ENCODE peak calls at places on chromosome 15, in four cellular contexts. R is GM23338, A is SK-N-SH, W is HCT116. N is an unnamed sample.

GRCh38 chr15:62809106-62809967 is 233.2 kb upstream of the TPM1 start:
- DNase-seq in R (no peak), A (peak; percentile 66), W (no peak), N (no peak)

GRCh38 chr15:41013698-41014414 is 60.6 kb downstream of the CHAC1 start:
- DNase-seq in W (no peak), A (no peak), R (no peak), N (no peak)

GRCh38 chr15:57171414-57171813 is 204.9 kb upstream of the CGNL1 start:
- DNase-seq in A (peak; percentile 8), W (no peak), R (no peak), N (no peak)

GRCh38 chr15:22231603-22232002 is 151.3 kb downstream of the OR4M2 start:
- DNase-seq in R (no peak), A (no peak), W (no peak), N (no peak)

GRCh38 chr15:68687136-68687735 is 108.4 kb downstream of the CORO2B start:
- DNase-seq in W (no peak), A (no peak), R (no peak), N (no peak)

GRCh38 chr15:71443538-71443937 is 328.3 kb downstream of the THSD4 start:
- DNase-seq in R (peak; percentile 78), W (no peak), A (peak; percentile 42), N (peak; percentile 71)

GRCh38 chr15:36334059-36334458 is 245.4 kb upstream of the CDIN1 start:
- DNase-seq in A (no peak), R (no peak), W (no peak), N (no peak)

GRCh38 chr15:29101491-29101890 is 168.1 kb downstream of the NSMCE3 start:
- DNase-seq in A (no peak), R (no peak), W (no peak), N (no peak)

GRCh38 chr15:48332642-48333034 is 1.4 kb downstream of the DUT start:
- DNase-seq in R (peak; percentile 27), A (no peak), W (no peak), N (no peak)

GRCh38 chr15:52790166-52790708 is at the start of gene ONECUT1:
- DNase-seq in A (peak; percentile 92), R (peak; percentile 79), W (no peak), N (peak; percentile 86)

GRCh38 chr15:74892313-74892712 is 2.5 kb downstream of the MPI start:
- DNase-seq in R (no peak), W (no peak), A (no peak), N (no peak)

GRCh38 chr15:70772402-70772801 is 9.0 kb upstream of the UACA start:
- DNase-seq in R (no peak), A (no peak), W (no peak), N (no peak)

GRCh38 chr15:58221591-58222241 is 83.5 kb downstream of the AQP9 start:
- DNase-seq in A (peak; percentile 54), R (peak; percentile 43), W (peak; percentile 36), N (no peak)

GRCh38 chr15:58223432-58223831 is 85.3 kb downstream of the AQP9 start:
- DNase-seq in R (no peak), A (no peak), W (no peak), N (no peak)

GRCh38 chr15:58227706-58228543 is 89.7 kb downstream of the AQP9 start:
- DNase-seq in W (peak; percentile 78), A (peak; percentile 62), R (peak; percentile 86), N (peak; percentile 83)

GRCh38 chr15:58224068-58224467 is 85.9 kb downstream of the AQP9 start:
- DNase-seq in A (peak; percentile 48), W (no peak), R (no peak), N (no peak)

DNA sequence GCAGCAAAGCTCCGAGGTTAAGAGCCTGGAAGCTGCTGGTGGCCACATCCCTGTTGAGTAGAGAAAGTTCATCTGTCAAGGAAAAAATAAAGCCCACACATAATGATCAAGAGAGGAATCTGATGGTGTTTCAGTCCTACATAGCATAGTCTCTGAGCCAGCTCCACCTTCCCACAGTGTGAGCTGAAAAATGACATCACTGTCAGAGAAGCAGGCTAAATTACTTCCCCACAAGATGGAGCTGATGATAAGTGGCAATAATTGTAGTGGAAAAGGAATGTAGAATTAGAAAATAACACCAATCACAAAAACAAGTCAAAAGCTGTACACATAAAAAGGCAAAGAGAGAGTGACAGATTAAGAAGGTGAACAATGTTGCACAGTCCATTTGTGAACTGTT is 84.5 kb downstream of the AQP9 start:
- DNase-seq in W (no peak), R (no peak), A (no peak), N (no peak)
- TF ChIP-seq CTCF in W (no peak), R (no peak), A (no peak), N (no peak)

GRCh38 chr15:67124911-67125588 is 59.6 kb downstream of the SMAD3 start:
- DNase-seq in R (no peak), A (no peak), W (peak; percentile 88), N (no peak)
- TF ChIP-seq EZH2phosphoT487 in R (no peak), A (no peak), W (no peak), N (no peak)

GRCh38 chr15:77016321-77016695 is 21.4 kb downstream of the PSTPIP1 start:
- DNase-seq in W (no peak), R (no peak), A (no peak), N (no peak)
- H3K4me1 ChIP-seq in W (peaks cover 8% of the 10 kb centered on the region), R (no peaks in the 10 kb centered on the region), A (peaks cover 1% of the 10 kb centered on the region), N (no peaks in the 10 kb centered on the region)

GRCh38 chr15:31366169-31366734 is 39.6 kb downstream of the KLF13 start:
- DNase-seq in W (no peak), A (peak; percentile 55), R (peak; percentile 54), N (no peak)
- TF ChIP-seq CTCF in W (no peak), A (no peak), R (no peak), N (no peak)

GRCh38 chr15:98967916-98968315 is 39.7 kb downstream of the PGPEP1L start:
- DNase-seq in A (no peak), W (no peak), R (no peak), N (no peak)

GRCh38 chr15:98965597-98965996 is 42.0 kb downstream of the PGPEP1L start:
- DNase-seq in W (no peak), R (no peak), A (no peak), N (no peak)

GRCh38 chr15:98967096-98967495 is 40.5 kb downstream of the PGPEP1L start:
- DNase-seq in W (no peak), R (no peak), A (no peak), N (no peak)

GRCh38 chr15:98964461-98965454 is 42.8 kb downstream of the PGPEP1L start:
- DNase-seq in W (no peak), A (no peak), R (no peak), N (no peak)

DNA sequence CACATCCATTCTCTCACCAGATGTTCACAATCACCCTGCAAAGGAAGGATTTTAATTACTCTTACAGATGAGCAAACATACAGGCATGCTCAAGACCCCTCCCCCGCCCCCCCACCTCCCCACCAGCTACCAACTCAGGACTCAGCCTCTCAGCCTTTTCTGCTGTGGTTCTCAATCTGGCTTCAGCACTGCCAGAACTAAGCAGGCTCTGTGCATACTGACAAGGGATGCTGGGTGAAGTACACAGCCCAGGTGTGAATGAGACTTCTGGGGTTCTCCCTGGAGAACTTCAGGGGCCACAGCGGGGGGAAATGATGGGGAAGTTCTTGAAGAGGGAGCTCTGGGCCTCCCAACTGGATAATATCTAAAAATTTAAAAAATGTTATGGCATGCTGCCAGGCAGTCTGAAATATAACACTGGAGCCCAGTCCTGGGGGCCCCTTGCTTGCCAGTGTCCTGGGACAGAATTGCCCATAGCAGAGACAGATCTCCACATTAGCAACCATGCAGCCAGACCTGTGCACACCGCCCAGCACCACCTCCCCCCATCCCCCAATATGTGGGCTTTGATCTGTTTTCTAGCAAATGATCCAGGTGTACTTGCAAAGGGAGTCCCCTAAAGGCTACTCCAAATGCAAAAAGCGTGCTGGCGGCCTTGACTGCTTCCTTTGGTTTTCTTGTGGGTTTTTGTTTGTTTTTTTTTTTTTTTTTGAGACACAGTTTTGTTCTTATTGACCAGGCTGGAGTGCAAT is 41.4 kb downstream of the PGPEP1L start:
- DNase-seq in W (no peak), R (no peak), A (no peak), N (no peak)
- TF ChIP-seq EZH2phosphoT487 in W (no peak), R (no peak), A (no peak), N (no peak)

DNA sequence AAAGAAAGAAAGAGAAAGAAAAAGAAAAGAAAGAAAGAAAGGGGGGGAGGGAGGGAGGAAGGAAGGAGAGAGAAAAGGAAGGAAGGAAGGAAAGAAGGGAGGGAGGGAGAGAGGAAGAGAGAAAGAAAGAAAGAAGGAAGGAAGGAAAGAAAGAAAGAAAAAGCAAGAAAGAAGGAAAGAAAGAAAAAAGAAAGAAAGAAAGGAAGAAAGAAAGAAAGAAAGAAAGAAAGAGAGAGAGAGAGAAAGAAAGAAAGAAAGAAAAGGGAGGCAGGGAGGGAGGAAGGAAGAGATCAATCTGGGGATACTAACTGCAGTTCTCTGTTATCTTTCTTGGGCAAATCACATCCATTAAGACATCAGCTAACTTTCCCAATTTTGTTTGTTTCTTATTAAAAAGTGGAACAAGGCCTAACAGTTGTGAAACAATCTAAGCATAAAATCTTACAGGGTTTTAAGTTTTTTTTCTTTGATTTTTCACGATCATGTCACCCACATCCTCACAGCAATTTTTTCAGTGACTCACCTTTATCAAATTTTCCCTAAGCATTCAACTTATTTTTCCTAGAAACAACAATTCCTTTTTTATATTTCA is 36.8 kb downstream of the TBC1D2B start:
- DNase-seq in R (no peak), A (no peak), W (no peak), N (no peak)
- H3K4me1 ChIP-seq in R (no peaks in the 10 kb centered on the region), A (no peaks in the 10 kb centered on the region), W (no peaks in the 10 kb centered on the region), N (peaks cover 24% of the 10 kb centered on the region)

DNA sequence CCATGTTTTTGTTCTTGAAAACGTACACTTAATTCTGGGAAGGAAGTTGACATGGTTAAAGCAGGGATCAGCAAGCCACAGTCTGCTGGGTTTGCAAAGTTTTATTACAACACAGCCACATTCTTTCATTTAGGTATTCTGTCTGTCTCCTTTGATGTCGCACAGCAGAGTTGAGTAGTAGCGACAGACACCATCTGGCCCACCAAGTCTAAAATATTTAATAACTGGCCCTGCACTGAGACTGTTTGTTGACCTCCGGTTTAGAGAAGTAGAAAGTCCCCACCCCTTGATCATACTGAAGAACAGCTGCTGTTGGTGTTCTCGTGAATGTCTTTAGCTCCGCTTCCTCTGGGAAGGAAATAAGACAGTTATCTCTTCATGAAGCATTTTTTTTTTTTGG is 66.2 kb downstream of the MCTP2 start:
- DNase-seq in W (no peak), R (no peak), A (no peak), N (no peak)
- TF ChIP-seq CTCF in W (no peak), R (no peak), A (no peak), N (no peak)

DNA sequence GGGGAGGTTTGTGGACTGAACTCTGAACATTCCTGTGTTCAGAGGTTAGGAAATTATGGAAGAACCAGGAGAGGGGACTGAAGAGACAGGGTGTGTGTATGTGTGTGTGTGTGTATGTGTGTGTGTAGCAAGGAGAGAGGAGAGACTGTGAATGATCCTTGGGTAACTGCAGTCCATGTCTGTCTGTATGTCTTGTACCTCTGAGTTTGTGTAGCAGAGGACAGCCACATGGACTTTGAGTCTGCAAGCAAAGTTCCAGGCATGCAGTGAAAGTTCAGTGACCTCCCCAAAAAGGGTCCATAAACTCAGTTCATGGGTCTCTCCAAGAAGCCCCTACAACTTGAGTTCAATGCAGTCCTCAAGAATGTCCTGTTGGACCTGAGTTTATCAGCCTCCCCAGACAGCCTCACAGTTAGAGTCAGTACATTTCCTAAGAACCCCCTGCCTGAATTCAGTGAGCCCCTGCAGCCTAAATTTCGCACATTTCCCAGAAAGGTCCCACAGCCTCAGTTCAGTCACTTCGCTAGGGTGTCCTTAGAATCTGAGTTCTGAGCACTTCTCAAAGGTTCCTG is 28.3 kb upstream of the HERC1 start:
- DNase-seq in R (no peak), W (no peak), A (no peak), N (no peak)
- TF ChIP-seq EZH2phosphoT487 in R (no peak), W (no peak), A (no peak), N (no peak)

N was measured in hepatocyte.